ENCODE peak calls at places on chromosome 19, in nine cellular contexts. A is K562; D is T-cell; I is stimulated activated CD8-positive, alpha-beta memory T cell treated with anti-CD3 and anti-CD28 coated beads, Interleukin-15, amount 100 ng/mL, for 24 hours; B is Panc1; V is posterior vena cava; C is ACHN; E is GOT3; L is left colon. G is an unnamed sample.

GRCh38 chr19:53422551-53422950 is 9.2 kb upstream of the ZNF761 start:
- DNase-seq in A (no peak), B (no peak), L (no peak), V (no peak), E (no peak), D (no peak), C (no peak), I (no peak), G (no peak)

GRCh38 chr19:18173572-18174294 is at the start of gene IFI30:
- DNase-seq in A (peak; percentile 95), V (peak; percentile 95), B (no peak), I (no peak), C (peak; percentile 36), D (peak; percentile 44), L (peak; percentile 85), E (no peak), G (peak; percentile 89)

GRCh38 chr19:30083125-30083681 is 141.2 kb downstream of the URI1 start:
- DNase-seq in V (peak; percentile 69), C (no peak), B (no peak), I (no peak), E (no peak), D (no peak), L (no peak), A (no peak), G (no peak)

GRCh38 chr19:30492581-30492980 is 120.4 kb downstream of the ZNF536 start:
- DNase-seq in I (no peak), V (no peak), B (no peak), E (no peak), A (no peak), C (no peak), D (no peak), L (no peak), G (no peak)

GRCh38 chr19:55437410-55437809 is 5.7 kb downstream of the SHISA7 start:
- DNase-seq in E (no peak), A (peak; percentile 86), V (no peak), B (no peak), I (no peak), L (peak; percentile 63), C (peak; percentile 77), D (no peak), G (peak; percentile 70)

GRCh38 chr19:23943411-23943810 is 28.7 kb downstream of the ZNF726 start:
- DNase-seq in A (no peak), V (no peak), B (no peak), E (no peak), I (no peak), L (no peak), C (no peak), D (no peak), G (no peak)

GRCh38 chr19:5253403-5254110 is 87.1 kb downstream of the PTPRS start:
- DNase-seq in L (no peak), V (no peak), D (no peak), A (no peak), I (no peak), B (no peak), E (no peak), C (no peak), G (no peak)

GRCh38 chr19:42850981-42851717 is 28.4 kb downstream of the PSG1 start:
- DNase-seq in D (no peak), E (peak; percentile 56), L (no peak), A (no peak), V (peak; percentile 87), B (peak; percentile 78), I (no peak), C (peak; percentile 94), G (no peak)

GRCh38 chr19:8161135-8161646 is 11.8 kb upstream of the FBN3 start:
- DNase-seq in B (no peak), C (peak; percentile 17), L (no peak), E (no peak), D (no peak), A (peak; percentile 68), V (no peak), I (no peak), G (peak; percentile 41)

GRCh38 chr19:54707932-54708331 is 16.3 kb upstream of the KIR3DL3 start:
- DNase-seq in B (no peak), C (no peak), E (no peak), I (no peak), V (no peak), A (no peak), L (peak; percentile 8), D (no peak), G (peak; percentile 22)

GRCh38 chr19:952680-953500 is 27.1 kb downstream of the ARID3A start:
- DNase-seq in B (no peak), C (no peak), D (peak; percentile 11), A (peak; percentile 79), I (no peak), V (no peak), L (peak; percentile 58), E (no peak), G (no peak)

GRCh38 chr19:575527-576506 is 3.4 kb downstream of the BSG start:
- DNase-seq in V (peak; percentile 66), D (no peak), B (no peak), L (no peak), I (no peak), A (peak; percentile 58), C (peak; percentile 27), E (no peak), G (no peak)

GRCh38 chr19:30602661-30603322 is 230.6 kb downstream of the ZNF536 start:
- DNase-seq in B (no peak), A (no peak), D (no peak), I (no peak), C (no peak), E (no peak), V (no peak), L (no peak), G (no peak)

GRCh38 chr19:3125900-3126524 is 9.8 kb upstream of the GNA15 start:
- DNase-seq in A (peak; percentile 80), V (no peak), E (no peak), L (peak; percentile 79), I (peak; percentile 58), D (peak; percentile 61), B (peak; percentile 24), C (peak; percentile 41), G (peak; percentile 73)

GRCh38 chr19:41023193-41023592 is 32.1 kb downstream of the CYP2B6 start:
- DNase-seq in E (no peak), B (no peak), L (no peak), V (no peak), C (no peak), I (no peak), D (no peak), A (peak; percentile 19), G (no peak)